ENCODE peak calls at places on chromosomes 1 and 21, in ten cellular contexts. B is GM12878; C is AG04450; S is stimulated activated CD4-positive, alpha-beta T cell treated with anti-CD3 and anti-CD28 coated beads, TNF-alpha, amount 100 ng/mL, for 1 hour; L is NCI-H1105 treated with DMSO at 0.1 percent for 48 hours; F is HCT116; I is tibial artery; M is globus pallidus; A is endodermal cell; H is epithelial cell of esophagus. D is an unnamed sample.

GRCh38 chr21:15028186-15028585 is 36.6 kb downstream of the NRIP1 start:
- DNase-seq in B (no peak), C (no peak), S (no peak), L (no peak), F (no peak), I (no peak), M (no peak), A (no peak), H (no peak), D (no peak)

GRCh38 chr1:236451796-236452373 is 57.8 kb downstream of the EDARADD start:
- DNase-seq in B (no peak), C (no peak), S (peak; percentile 13), L (no peak), F (peak; percentile 22), I (no peak), M (no peak), A (peak; percentile 85), H (peak; percentile 33), D (peak; percentile 26)

GRCh38 chr1:29176567-29176966 is 5.1 kb downstream of the SRSF4 start:
- DNase-seq in B (no peak), C (no peak), S (no peak), L (no peak), F (no peak), I (no peak), M (no peak), A (peak; percentile 7), H (no peak), D (no peak)

GRCh38 chr1:20100632-20101355 is 18.5 kb downstream of the PLA2G2D start:
- DNase-seq in B (no peak), C (peak; percentile 11), S (no peak), L (peak; percentile 39), F (peak; percentile 52), I (no peak), M (peak; percentile 14), A (peak; percentile 87), H (peak; percentile 65), D (peak; percentile 27)

GRCh38 chr1:113216664-113217063 is 143.7 kb downstream of the LRIG2 start:
- DNase-seq in B (no peak), C (no peak), S (no peak), L (no peak), F (no peak), I (no peak), M (no peak), A (no peak), H (no peak), D (no peak)

GRCh38 chr1:117025568-117025967 is 24.0 kb downstream of the CD101 start:
- DNase-seq in B (no peak), C (no peak), S (no peak), L (no peak), F (no peak), I (no peak), M (no peak), A (no peak), H (no peak), D (no peak)

GRCh38 chr1:230495891-230496385 is 69.8 kb upstream of the PGBD5 start:
- DNase-seq in B (no peak), C (no peak), S (no peak), L (no peak), F (no peak), I (no peak), M (no peak), A (no peak), H (no peak), D (no peak)

GRCh38 chr1:119783354-119784126 is 14.8 kb upstream of the HMGCS2 start:
- DNase-seq in B (no peak), C (no peak), S (no peak), L (no peak), F (no peak), I (no peak), M (no peak), A (no peak), H (peak; percentile 26), D (no peak)

GRCh38 chr1:184052194-184052559 is 647 bp downstream of the TSEN15 start:
- DNase-seq in B (no peak), C (no peak), S (no peak), L (no peak), F (no peak), I (no peak), M (no peak), A (no peak), H (no peak), D (no peak)

GRCh38 chr21:44377201-44377921 is 23.9 kb downstream of the TRPM2 start:
- DNase-seq in B (no peak), C (no peak), S (no peak), L (no peak), F (no peak), I (peak; percentile 53), M (no peak), A (peak; percentile 72), H (no peak), D (peak; percentile 51)

GRCh38 chr1:167630568-167631385 is 745 bp downstream of the RCSD1 start:
- DNase-seq in B (peak; percentile 58), C (no peak), S (no peak), L (no peak), F (no peak), I (no peak), M (no peak), A (peak; percentile 41), H (no peak), D (peak; percentile 49)

GRCh38 chr1:184025242-184025675 is 12.3 kb downstream of the COLGALT2 start:
- DNase-seq in B (no peak), C (peak; percentile 81), S (no peak), L (peak; percentile 6), F (no peak), I (no peak), M (peak; percentile 82), A (peak; percentile 59), H (no peak), D (no peak)

GRCh38 chr21:41857771-41858300 is 21.3 kb downstream of the PRDM15 start:
- DNase-seq in B (no peak), C (no peak), S (no peak), L (no peak), F (no peak), I (peak; percentile 49), M (no peak), A (no peak), H (no peak), D (no peak)

GRCh38 chr1:26290416-26291261 is 10.8 kb downstream of the SH3BGRL3 start:
- DNase-seq in B (no peak), C (no peak), S (no peak), L (no peak), F (no peak), I (no peak), M (no peak), A (peak; percentile 80), H (no peak), D (no peak)

GRCh38 chr1:237386362-237387143 is 344.6 kb downstream of the RYR2 start:
- DNase-seq in B (no peak), C (no peak), S (no peak), L (peak; percentile 9), F (peak; percentile 7), I (no peak), M (peak; percentile 11), A (no peak), H (peak; percentile 28), D (no peak)

GRCh38 chr1:170310931-170311330 is 165.2 kb downstream of the NTMT2 start:
- DNase-seq in B (no peak), C (no peak), S (no peak), L (no peak), F (no peak), I (no peak), M (no peak), A (no peak), H (no peak), D (no peak)

GRCh38 chr21:45818904-45819285 is 162.7 kb upstream of the COL6A1 start:
- DNase-seq in B (peak; percentile 21), C (no peak), S (peak; percentile 74), L (no peak), F (no peak), I (peak; percentile 56), M (no peak), A (no peak), H (peak; percentile 15), D (peak; percentile 52)

GRCh38 chr1:66607458-66607857 is 73.5 kb downstream of the SGIP1 start:
- DNase-seq in B (no peak), C (no peak), S (no peak), L (no peak), F (no peak), I (no peak), M (no peak), A (peak; percentile 71), H (no peak), D (no peak)

GRCh38 chr1:219088778-219089557 is 84.7 kb upstream of the LYPLAL1 start:
- DNase-seq in B (peak; percentile 61), C (peak; percentile 78), S (no peak), L (no peak), F (peak; percentile 37), I (peak; percentile 69), M (peak; percentile 16), A (no peak), H (peak; percentile 97), D (no peak)